ENCODE peak calls at places on chromosomes 16 and 17, in five cellular contexts. V is transverse colon, X is endothelial cell of umbilical vein, H is HL-60, U is K562. E is an unnamed sample.

GRCh38 chr16:81376880-81377279 is 62.1 kb downstream of the GAN start:
- DNase-seq in V (no peak), U (no peak), X (peak; percentile 67), H (no peak), E (no peak)

GRCh38 chr16:14285542-14286380 is 214.6 kb downstream of the MRTFB start:
- DNase-seq in V (peak; percentile 95), X (peak; percentile 92), U (peak; percentile 90), H (peak; percentile 98), E (peak; percentile 77)

GRCh38 chr17:43563262-43564079 is 17.3 kb upstream of the ETV4 start:
- DNase-seq in V (no peak), H (no peak), X (no peak), U (no peak), E (no peak)

GRCh38 chr16:47638175-47638574 is 177.0 kb downstream of the PHKB start:
- DNase-seq in H (no peak), V (no peak), U (no peak), X (no peak), E (no peak)

GRCh38 chr17:27376637-27377547 is 79.4 kb upstream of the KSR1 start:
- DNase-seq in H (no peak), V (no peak), U (no peak), X (peak; percentile 43), E (no peak)

GRCh38 chr17:7440113-7440822 is 956 bp downstream of the FGF11 start:
- DNase-seq in X (peak; percentile 26), U (peak; percentile 19), V (peak; percentile 67), H (peak; percentile 46), E (no peak)

GRCh38 chr17:45775576-45776011 is 8.5 kb upstream of the CRHR1 start:
- DNase-seq in V (peak; percentile 18), X (no peak), H (no peak), U (no peak), E (no peak)

GRCh38 chr16:5580320-5580719 is 482.7 kb upstream of the EEF2KMT start:
- DNase-seq in H (no peak), X (no peak), U (no peak), V (no peak), E (no peak)

GRCh38 chr16:88309905-88310259 is 72.9 kb upstream of the ZNF469 start:
- DNase-seq in H (no peak), U (no peak), X (no peak), V (no peak), E (no peak)

GRCh38 chr16:35391328-35391727 is 1931.9 kb downstream of the TP53TG3F start:
- DNase-seq in H (peak; percentile 42), V (no peak), U (no peak), X (peak; percentile 2), E (no peak)

GRCh38 chr17:6138761-6139446 is 68.7 kb downstream of the WSCD1 start:
- DNase-seq in V (no peak), X (no peak), H (no peak), U (no peak), E (no peak)

GRCh38 chr16:85856054-85856453 is 42.9 kb upstream of the IRF8 start:
- DNase-seq in H (no peak), X (no peak), V (no peak), U (no peak), E (no peak)

GRCh38 chr16:25045696-25046381 is 30.7 kb upstream of the ARHGAP17 start:
- DNase-seq in H (no peak), U (peak; percentile 50), X (peak; percentile 34), V (no peak), E (no peak)

GRCh38 chr17:74605361-74605760 is 13.3 kb upstream of the CD300LD start:
- DNase-seq in V (peak; percentile 46), X (no peak), H (no peak), U (no peak), E (no peak)

GRCh38 chr16:21526923-21527807 is 72.2 kb upstream of the METTL9 start:
- DNase-seq in X (no peak), U (peak; percentile 28), H (no peak), V (no peak), E (no peak)

GRCh38 chr16:84059946-84060901 is 17.6 kb upstream of the SLC38A8 start:
- DNase-seq in U (no peak), X (no peak), V (no peak), H (no peak), E (no peak)

GRCh38 chr17:38403491-38403890 is 24.8 kb upstream of the ARHGAP23 start:
- DNase-seq in H (no peak), X (no peak), V (no peak), U (no peak), E (no peak)

GRCh38 chr17:74172700-74173099 is 30.8 kb upstream of the RPL38 start:
- DNase-seq in H (no peak), U (no peak), X (no peak), V (no peak), E (no peak)

GRCh38 chr17:41678411-41678906 is 10.2 kb upstream of the EIF1 start:
- DNase-seq in H (no peak), X (peak; percentile 51), U (peak; percentile 68), V (no peak), E (no peak)

GRCh38 chr17:40478486-40478885 is 22.9 kb downstream of the TNS4 start:
- DNase-seq in U (no peak), H (no peak), V (no peak), X (no peak), E (no peak)

GRCh38 chr17:7703584-7704574 is 1.1 kb upstream of the EFNB3 start:
- DNase-seq in V (no peak), H (no peak), X (peak; percentile 22), U (peak; percentile 36), E (no peak)

GRCh38 chr17:45828171-45829133 is 16.2 kb upstream of the SPPL2C start:
- DNase-seq in X (no peak), U (no peak), H (no peak), V (no peak), E (no peak)

GRCh38 chr17:74198694-74199093 is 4.8 kb upstream of the RPL38 start:
- DNase-seq in V (no peak), X (no peak), U (no peak), H (no peak), E (no peak)

GRCh38 chr17:68295086-68295485 is 3.8 kb downstream of the ARSG start:
- DNase-seq in V (no peak), U (no peak), H (no peak), X (no peak), E (no peak)

GRCh38 chr17:30599424-30600061 is 122.3 kb downstream of the GOSR1 start:
- DNase-seq in U (no peak), X (no peak), V (peak; percentile 13), H (no peak), E (no peak)

GRCh38 chr17:38897176-38897575 is 27.3 kb downstream of the LASP1 start:
- DNase-seq in X (no peak), V (peak; percentile 37), H (no peak), U (no peak), E (no peak)

GRCh38 chr16:75247249-75247648 is 4.2 kb downstream of the BCAR1 start:
- DNase-seq in U (no peak), X (no peak), H (no peak), V (no peak), E (no peak)
- TF ChIP-seq POLR2AphosphoS5 in U (no peak), X (no peak), H (no peak), V (no peak), E (no peak)

GRCh38 chr16:48865511-48865910 is 255.5 kb upstream of the N4BP1 start:
- DNase-seq in X (no peak), V (no peak), H (no peak), U (no peak), E (no peak)
- TF ChIP-seq POLR2AphosphoS5 in X (no peak), V (no peak), H (no peak), U (no peak), E (no peak)

DNA sequence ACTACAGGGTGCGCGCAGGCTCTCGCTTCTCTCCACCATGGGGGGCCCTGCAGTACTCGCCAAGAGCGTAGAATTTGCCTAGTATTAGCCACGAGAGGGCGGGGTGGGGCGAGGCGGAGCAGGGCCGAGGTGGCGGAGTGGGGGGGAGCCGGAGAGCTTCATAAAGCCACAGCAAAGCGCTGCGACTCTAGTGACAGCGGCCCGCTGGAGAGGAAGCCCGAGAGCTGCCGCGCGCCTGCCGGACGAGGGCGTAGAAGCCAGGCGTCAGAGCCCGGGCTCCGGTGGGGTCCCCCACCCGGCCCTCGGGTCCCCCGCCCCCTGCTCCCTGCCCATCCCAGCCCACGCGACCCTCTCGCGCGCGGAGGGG is at the start of gene TBX21:
- DNase-seq in V (peak; percentile 87), X (peak; percentile 25), U (peak; percentile 84), H (peak; percentile 63), E (peak; percentile 79)
- TF ChIP-seq POLR2AphosphoS5 in V (peak; percentile 50), X (no peak), U (no peak), H (no peak), E (no peak)

GRCh38 chr16:29808219-29808900 is 2.0 kb downstream of the MAZ start:
- DNase-seq in V (no peak), X (no peak), H (peak; percentile 63), U (no peak), E (no peak)

GRCh38 chr16:29807426-29808218 is 1.3 kb downstream of the MAZ start:
- DNase-seq in H (peak; percentile 81), X (peak; percentile 92), V (peak; percentile 93), U (peak; percentile 85), E (no peak)

GRCh38 chr16:29805232-29806095 is 865 bp upstream of the MAZ start:
- DNase-seq in U (peak; percentile 92), H (peak; percentile 91), V (peak; percentile 98), X (peak; percentile 97), E (peak; percentile 89)

GRCh38 chr16:29806096-29806579 is at the start of gene MAZ:
- DNase-seq in H (no peak), V (no peak), U (no peak), X (no peak), E (no peak)

DNA sequence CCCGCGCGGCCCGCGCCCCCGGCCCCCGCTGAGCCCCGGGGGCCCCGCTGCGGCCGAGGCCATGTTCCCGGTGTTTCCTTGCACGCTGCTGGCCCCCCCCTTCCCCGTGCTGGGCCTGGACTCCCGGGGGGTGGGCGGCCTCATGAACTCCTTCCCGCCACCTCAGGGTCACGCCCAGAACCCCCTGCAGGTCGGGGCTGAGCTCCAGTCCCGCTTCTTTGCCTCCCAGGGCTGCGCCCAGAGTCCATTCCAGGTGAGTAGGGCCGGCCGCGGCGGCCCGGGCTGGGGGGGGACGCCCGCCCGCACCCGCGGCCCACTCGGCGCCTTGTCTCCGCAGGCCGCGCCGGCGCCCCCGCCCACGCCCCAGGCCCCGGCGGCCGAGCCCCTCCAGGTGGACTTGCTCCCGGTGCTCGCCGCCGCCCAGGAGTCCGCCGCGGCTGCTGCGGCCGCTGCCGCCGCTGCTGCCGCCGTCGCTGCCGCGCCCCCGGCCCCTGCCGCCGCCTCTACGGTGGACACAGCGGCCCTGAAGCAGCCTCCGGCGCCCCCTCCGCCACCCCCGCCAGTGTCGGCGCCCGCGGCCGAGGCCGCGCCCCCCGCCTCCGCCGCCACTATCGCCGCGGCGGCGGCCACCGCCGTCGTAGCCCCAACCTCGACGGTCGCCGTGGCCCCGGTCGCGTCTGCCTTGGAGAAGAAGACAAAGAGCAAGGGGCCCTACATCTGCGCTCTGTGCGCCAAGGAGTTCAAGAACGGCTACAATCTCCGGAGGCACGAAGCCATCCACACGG is 504 bp downstream of the MAZ start:
- DNase-seq in V (peak; percentile 64), H (peak; percentile 79), X (peak; percentile 23), U (peak; percentile 77), E (no peak)
- TF ChIP-seq POLR2AphosphoS5 in V (no peak), H (peak; percentile 72), X (no peak), U (peak; percentile 47), E (no peak)